ENCODE peak calls at places on chromosomes 6 and 20, in six cellular contexts. Y is HepG2, K is IMR-90, I is A549, P is H1, H is K562. Z is an unnamed sample.

GRCh38 chr6:11824986-11825385 is 46.4 kb upstream of the ADTRP start:
- DNase-seq in P (no peak), H (no peak), I (no peak), K (peak; percentile 83), Y (no peak), Z (peak; percentile 91)

GRCh38 chr6:72649032-72649984 is 27.4 kb downstream of the KCNQ5 start:
- DNase-seq in I (no peak), Y (no peak), H (no peak), K (peak; percentile 83), P (no peak), Z (peak; percentile 58)

GRCh38 chr6:116059713-116060571 is 749 bp downstream of the FRK start:
- DNase-seq in Y (peak; percentile 42), H (no peak), I (no peak), K (no peak), P (no peak), Z (peak; percentile 62)

GRCh38 chr20:44438782-44439181 is 36.9 kb upstream of the TTPAL start:
- DNase-seq in K (no peak), P (no peak), Y (no peak), H (no peak), I (no peak), Z (no peak)

GRCh38 chr20:47350181-47350550 is 6.3 kb downstream of the ZMYND8 start:
- DNase-seq in H (no peak), Y (no peak), P (no peak), K (no peak), I (no peak), Z (no peak)

GRCh38 chr6:105760746-105761145 is 325.4 kb upstream of the PRDM1 start:
- DNase-seq in I (no peak), K (no peak), Y (no peak), H (no peak), P (no peak), Z (no peak)

GRCh38 chr20:36035720-36036119 is 67.3 kb downstream of the CNBD2 start:
- DNase-seq in K (no peak), I (no peak), P (no peak), H (no peak), Y (no peak), Z (no peak)

GRCh38 chr6:169186496-169187169 is 67.0 kb downstream of the THBS2 start:
- DNase-seq in K (no peak), I (no peak), Y (no peak), H (no peak), P (no peak), Z (no peak)

GRCh38 chr6:56713285-56713684 is 70.6 kb upstream of the DST start:
- DNase-seq in K (peak; percentile 89), P (no peak), Y (peak; percentile 44), H (no peak), I (no peak), Z (no peak)

GRCh38 chr20:16459019-16459700 is 114.1 kb downstream of the KIF16B start:
- DNase-seq in Y (no peak), K (peak; percentile 85), H (no peak), P (no peak), I (peak; percentile 10), Z (no peak)

GRCh38 chr20:59701236-59701635 is 96.9 kb downstream of the PHACTR3 start:
- DNase-seq in Y (no peak), P (no peak), H (no peak), I (no peak), K (no peak), Z (no peak)

GRCh38 chr6:104566411-104566810 is 293.3 kb downstream of the HACE1 start:
- DNase-seq in H (no peak), Y (no peak), K (no peak), I (no peak), P (no peak), Z (no peak)

GRCh38 chr20:5331340-5331739 is 14.6 kb upstream of the PROKR2 start:
- DNase-seq in K (no peak), I (no peak), H (no peak), Y (no peak), P (no peak), Z (no peak)

GRCh38 chr20:4252005-4252404 is 236.6 kb upstream of the RNF24 start:
- DNase-seq in I (no peak), H (no peak), K (no peak), P (no peak), Y (no peak), Z (no peak)

GRCh38 chr6:148491638-148492210 is 149.1 kb downstream of the SASH1 start:
- DNase-seq in H (no peak), P (no peak), K (peak; percentile 57), Y (no peak), I (no peak), Z (no peak)

DNA sequence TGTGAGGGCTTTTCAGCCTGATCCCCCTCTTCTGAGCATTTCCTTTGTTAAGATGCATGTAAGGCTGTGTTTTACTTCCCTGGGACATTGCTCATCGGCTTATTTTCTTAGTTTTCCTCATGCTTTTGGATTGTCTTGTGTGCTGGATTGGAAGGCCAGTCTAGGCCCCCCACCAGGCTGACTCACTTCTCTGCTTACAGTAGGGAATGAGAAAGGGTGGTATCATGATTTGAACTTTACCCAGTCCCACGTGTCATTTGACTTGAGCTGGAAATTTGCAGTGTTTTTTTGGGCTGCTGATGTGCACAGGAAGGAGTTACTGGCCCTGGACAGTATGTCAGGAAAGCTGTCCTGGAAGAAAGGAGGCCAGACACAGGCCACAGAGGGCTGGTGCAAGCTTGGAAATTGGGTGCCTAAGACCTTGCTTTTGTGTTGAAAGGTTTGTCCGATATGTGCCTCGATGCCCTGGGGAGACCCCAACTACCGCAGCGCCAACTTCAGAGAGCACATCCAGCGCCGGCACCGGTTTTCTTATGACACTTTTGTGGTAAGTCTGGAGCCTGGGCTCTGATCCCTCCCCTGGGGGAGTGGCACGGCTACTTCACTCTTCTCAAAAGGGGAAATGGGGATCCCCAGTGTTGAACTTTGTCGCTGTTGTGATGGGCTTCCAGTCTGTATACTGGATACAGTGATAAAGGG is 12.8 kb downstream of the RNF114 start:
- DNase-seq in Y (peak; percentile 68), K (peak; percentile 99), P (no peak), I (no peak), H (no peak), Z (no peak)
- TF ChIP-seq RFX5 in Y (no peak), K (no peak), P (no peak), I (no peak), H (no peak), Z (no peak)

GRCh38 chr20:40990542-40991120 is 38.0 kb upstream of the TOP1 start:
- DNase-seq in K (peak; percentile 87), P (peak; percentile 79), H (peak; percentile 60), Y (peak; percentile 93), I (peak; percentile 91), Z (peak; percentile 70)

GRCh38 chr20:40986774-40987173 is 41.8 kb upstream of the TOP1 start:
- DNase-seq in K (no peak), I (no peak), P (peak; percentile 6), Y (no peak), H (no peak), Z (no peak)

GRCh38 chr20:40993794-40994540 is 34.7 kb upstream of the TOP1 start:
- DNase-seq in H (no peak), K (peak; percentile 57), Y (no peak), I (no peak), P (peak; percentile 10), Z (no peak)

GRCh38 chr20:40992349-40993113 is 36.1 kb upstream of the TOP1 start:
- DNase-seq in P (peak; percentile 14), K (no peak), I (no peak), Y (no peak), H (no peak), Z (no peak)

DNA sequence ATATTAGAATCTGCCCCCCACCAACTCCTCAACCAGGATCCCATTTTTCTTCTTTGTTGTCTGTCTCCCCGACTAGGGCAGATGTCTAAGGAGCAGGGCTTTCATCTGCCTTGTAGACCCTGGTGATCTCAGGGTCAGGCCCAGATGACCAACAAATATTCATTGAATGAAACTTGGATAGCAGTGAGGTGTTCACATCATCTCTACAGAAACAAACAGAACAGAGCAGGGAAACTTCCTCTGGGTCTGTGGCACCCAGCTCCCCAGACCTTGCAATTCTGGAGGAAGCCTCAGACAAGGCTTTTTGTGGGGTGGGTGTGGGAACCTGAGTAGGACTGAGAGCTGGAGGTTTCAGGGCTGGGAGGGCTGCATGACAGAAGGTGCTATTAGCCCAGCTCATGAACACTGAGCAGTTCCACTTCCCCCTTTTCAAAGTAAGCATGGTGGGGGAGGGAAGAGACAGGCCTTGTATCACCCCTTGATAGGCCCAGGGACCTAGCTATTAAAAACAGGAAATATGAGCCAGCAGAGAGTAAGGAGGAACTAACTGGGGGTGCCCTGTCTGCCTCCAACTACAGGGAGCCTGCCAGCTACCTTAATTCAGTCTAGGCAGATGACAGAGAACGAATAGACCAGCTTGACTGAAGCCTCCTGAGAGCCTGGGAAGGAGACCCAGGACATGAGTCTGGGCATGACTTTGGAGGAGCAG is 37.3 kb upstream of the TOP1 start:
- DNase-seq in I (no peak), Y (no peak), P (peak; percentile 31), K (no peak), H (no peak), Z (peak; percentile 99)
- TF ChIP-seq RFX5 in I (no peak), Y (no peak), P (no peak), K (no peak), H (no peak), Z (no peak)

DNA sequence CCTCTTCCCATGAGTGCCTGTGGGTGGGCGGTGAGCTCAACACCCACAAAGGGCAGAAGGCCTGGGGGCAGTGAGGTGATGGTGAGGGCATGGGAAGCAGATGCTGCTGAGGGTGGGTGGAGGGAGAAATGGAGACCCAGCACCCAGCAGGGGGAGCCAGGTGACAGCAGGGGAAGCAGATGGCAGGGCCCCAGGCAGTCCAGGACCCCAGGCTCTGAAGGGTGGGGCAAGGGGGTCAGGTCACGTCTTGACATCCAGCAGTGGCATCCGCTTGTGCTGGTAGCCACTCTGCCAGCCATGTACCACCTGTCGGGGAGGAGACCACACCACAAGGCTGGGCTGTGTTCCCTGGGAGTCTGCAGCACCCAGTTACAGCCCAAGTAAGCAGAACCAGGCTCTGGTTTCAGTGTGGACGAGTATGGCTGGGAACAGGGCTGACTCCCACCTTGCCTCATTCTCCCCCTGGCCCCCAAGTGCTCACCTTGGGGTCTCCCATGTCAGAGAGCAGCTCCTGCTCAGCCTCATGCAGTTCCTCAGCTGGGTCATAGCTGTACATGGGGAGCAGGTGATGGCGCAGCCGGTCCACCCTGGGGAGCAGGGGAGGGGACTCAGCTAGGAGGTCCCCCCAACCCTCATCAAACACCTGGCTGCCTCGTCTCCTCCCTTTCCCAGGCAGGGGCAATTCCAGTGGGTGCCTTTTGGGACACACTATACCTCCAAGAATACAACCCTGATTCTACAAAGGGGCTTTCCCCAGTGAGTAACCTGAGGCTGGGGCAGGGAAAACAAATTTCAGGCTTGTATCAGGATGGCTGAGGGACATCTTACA is 2.0 kb downstream of the SMIM29 start:
- DNase-seq in I (no peak), P (peak; percentile 84), Y (peak; percentile 49), H (peak; percentile 59), K (peak; percentile 46), Z (no peak)
- TF ChIP-seq RFX5 in I (no peak), P (no peak), Y (no peak), H (no peak), K (no peak), Z (no peak)

DNA sequence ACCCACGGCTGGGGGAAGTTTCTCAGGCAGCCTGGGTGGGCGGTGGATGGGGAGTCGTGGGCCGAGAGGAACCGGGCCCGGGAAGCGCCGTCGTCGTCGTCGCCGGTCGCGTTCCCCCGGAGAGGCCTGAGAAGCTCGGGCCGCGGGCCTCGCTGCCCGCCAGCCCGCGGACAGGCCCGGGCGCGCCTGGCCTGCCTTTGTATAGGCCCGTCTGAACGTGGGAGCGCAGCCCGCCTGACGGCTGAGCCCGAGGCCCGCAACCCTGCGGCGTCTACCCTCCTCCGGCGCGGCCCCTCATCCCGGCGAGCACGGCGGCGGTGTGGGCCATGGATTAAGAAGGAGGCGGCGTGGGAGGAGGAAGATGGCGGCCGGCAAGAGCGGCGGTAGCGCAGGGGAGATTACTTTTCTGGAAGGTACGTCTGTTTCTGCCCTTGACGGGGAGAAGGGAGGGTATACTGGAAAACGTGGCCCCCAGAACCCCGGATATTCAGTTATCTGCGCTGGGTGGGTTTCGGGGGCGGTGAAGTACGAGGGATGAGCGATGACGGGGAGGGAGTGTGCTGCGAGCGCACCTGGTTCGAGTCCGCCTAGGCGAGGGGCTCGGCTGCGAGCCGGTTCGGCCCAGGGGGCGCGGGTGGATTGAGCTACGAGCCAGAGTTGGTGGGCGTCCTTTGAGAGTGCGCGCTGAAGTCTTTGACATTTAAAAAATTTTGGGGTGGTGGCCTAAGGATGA is 650 bp downstream of the SENP6 start:
- DNase-seq in I (no peak), P (peak; percentile 79), Y (no peak), K (peak; percentile 42), H (peak; percentile 26), Z (no peak)
- TF ChIP-seq RFX5 in I (no peak), P (no peak), Y (no peak), K (no peak), H (no peak), Z (no peak)

Z was measured in GM12878.